ENCODE peak calls at places on chromosomes 7 and 10, in nine cellular contexts. M is Daoy; Y is pancreas; E is memory B cell; S is LoVo; H is T-helper 9 cell; V is AG20443; Q is mesenteric fat pad; O is activated naive CD8-positive, alpha-beta T cell treated with anti-CD3 and anti-CD28 coated beads, Interleukin-2, amount 50 U/mL, for 24 hours. G is an unnamed sample.

GRCh38 chr10:8454357-8454756 is 399.9 kb downstream of the GATA3 start:
- DNase-seq in M (no peak), Y (no peak), E (no peak), S (no peak), H (no peak), V (no peak), Q (no peak), O (no peak), G (no peak)

GRCh38 chr10:92103376-92104084 is 180.0 kb downstream of the BTAF1 start:
- DNase-seq in M (no peak), Y (no peak), E (no peak), S (no peak), H (no peak), V (no peak), Q (no peak), O (no peak), G (no peak)

GRCh38 chr10:74460812-74461211 is 309.8 kb downstream of the ADK start:
- DNase-seq in M (no peak), Y (no peak), E (no peak), S (no peak), H (no peak), V (peak), Q (no peak), O (no peak), G (no peak)

GRCh38 chr10:62818426-62819011 is 2.4 kb upstream of the EGR2 start:
- DNase-seq in M (peak), Y (peak), E (peak), S (no peak), H (peak), V (peak), Q (no peak), O (peak), G (peak)

GRCh38 chr7:138449580-138449979 is 10.5 kb upstream of the TRIM24 start:
- DNase-seq in M (peak), Y (no peak), E (no peak), S (no peak), H (peak), V (no peak), Q (no peak), O (peak), G (no peak)

GRCh38 chr7:15685358-15686181 is 913 bp downstream of the MEOX2 start:
- DNase-seq in M (peak), Y (peak), E (no peak), S (no peak), H (no peak), V (peak), Q (no peak), O (no peak), G (peak)

GRCh38 chr10:17504547-17505245 is 50.3 kb upstream of the ST8SIA6 start:
- DNase-seq in M (peak), Y (no peak), E (no peak), S (no peak), H (no peak), V (peak), Q (no peak), O (no peak), G (no peak)

GRCh38 chr7:101442426-101443070 is 79.9 kb downstream of the COL26A1 start:
- DNase-seq in M (peak), Y (no peak), E (no peak), S (peak), H (no peak), V (no peak), Q (no peak), O (no peak), G (no peak)

GRCh38 chr7:111292026-111292430 is 201.1 kb downstream of the LRRN3 start:
- DNase-seq in M (no peak), Y (no peak), E (no peak), S (no peak), H (no peak), V (peak), Q (no peak), O (no peak), G (no peak)

GRCh38 chr7:95607477-95608010 is 11.2 kb upstream of the PDK4 start:
- DNase-seq in M (no peak), Y (peak), E (no peak), S (no peak), H (no peak), V (no peak), Q (no peak), O (no peak), G (peak)

GRCh38 chr7:137485818-137486217 is 142.3 kb upstream of the PTN start:
- DNase-seq in M (no peak), Y (no peak), E (no peak), S (no peak), H (no peak), V (no peak), Q (no peak), O (no peak), G (no peak)